ENCODE peak calls at places on chromosomes 7 and 10, in eight cellular contexts. One of them, this sample, is unnamed.

GRCh38 chr7:21869785-21870402 is 75.8 kb downstream of the CDCA7L start:
- DNase-seq in NCI-H2081: no peak
- DNase-seq in stimulated activated CD4-positive, alpha-beta T cell treated with anti-CD3 and anti-CD28 coated beads, Interleukin-1b, Interleukin-23, amount 100 ng/mL, for 48 hours: no peak
- DNase-seq in activated CD4-positive, alpha-beta T cell treated with anti-CD3 and anti-CD28 coated beads, Interleukin-2, amount 50 U/mL, for 48 hours: no peak
- DNase-seq in DMS79: no peak
- DNase-seq in GM04504: no peak
- DNase-seq in adipocyte: no peak
- DNase-seq in neural crest cell: no peak
- DNase-seq in this sample: no peak

GRCh38 chr7:116097365-116098009 is 66.9 kb upstream of the TFEC start:
- DNase-seq in NCI-H2081: no peak
- DNase-seq in stimulated activated CD4-positive, alpha-beta T cell treated with anti-CD3 and anti-CD28 coated beads, Interleukin-1b, Interleukin-23, amount 100 ng/mL, for 48 hours: no peak
- DNase-seq in activated CD4-positive, alpha-beta T cell treated with anti-CD3 and anti-CD28 coated beads, Interleukin-2, amount 50 U/mL, for 48 hours: no peak
- DNase-seq in DMS79: no peak
- DNase-seq in GM04504: peak
- DNase-seq in adipocyte: peak
- DNase-seq in neural crest cell: no peak
- DNase-seq in this sample: no peak

GRCh38 chr7:89771003-89771636 is 383.1 kb upstream of the STEAP1 start:
- DNase-seq in NCI-H2081: peak
- DNase-seq in stimulated activated CD4-positive, alpha-beta T cell treated with anti-CD3 and anti-CD28 coated beads, Interleukin-1b, Interleukin-23, amount 100 ng/mL, for 48 hours: no peak
- DNase-seq in activated CD4-positive, alpha-beta T cell treated with anti-CD3 and anti-CD28 coated beads, Interleukin-2, amount 50 U/mL, for 48 hours: no peak
- DNase-seq in DMS79: no peak
- DNase-seq in GM04504: no peak
- DNase-seq in adipocyte: peak
- DNase-seq in neural crest cell: no peak
- DNase-seq in this sample: no peak

GRCh38 chr10:110995301-110995700 is 75.9 kb downstream of the SHOC2 start:
- DNase-seq in NCI-H2081: no peak
- DNase-seq in stimulated activated CD4-positive, alpha-beta T cell treated with anti-CD3 and anti-CD28 coated beads, Interleukin-1b, Interleukin-23, amount 100 ng/mL, for 48 hours: no peak
- DNase-seq in activated CD4-positive, alpha-beta T cell treated with anti-CD3 and anti-CD28 coated beads, Interleukin-2, amount 50 U/mL, for 48 hours: no peak
- DNase-seq in DMS79: no peak
- DNase-seq in GM04504: no peak
- DNase-seq in adipocyte: no peak
- DNase-seq in neural crest cell: no peak
- DNase-seq in this sample: no peak

GRCh38 chr10:35924726-35925125 is 282.6 kb upstream of the FZD8 start:
- DNase-seq in NCI-H2081: peak
- DNase-seq in stimulated activated CD4-positive, alpha-beta T cell treated with anti-CD3 and anti-CD28 coated beads, Interleukin-1b, Interleukin-23, amount 100 ng/mL, for 48 hours: no peak
- DNase-seq in activated CD4-positive, alpha-beta T cell treated with anti-CD3 and anti-CD28 coated beads, Interleukin-2, amount 50 U/mL, for 48 hours: no peak
- DNase-seq in DMS79: no peak
- DNase-seq in GM04504: no peak
- DNase-seq in adipocyte: no peak
- DNase-seq in neural crest cell: no peak
- DNase-seq in this sample: no peak

GRCh38 chr10:121838149-121838548 is 89.7 kb downstream of the ATE1 start:
- DNase-seq in NCI-H2081: no peak
- DNase-seq in stimulated activated CD4-positive, alpha-beta T cell treated with anti-CD3 and anti-CD28 coated beads, Interleukin-1b, Interleukin-23, amount 100 ng/mL, for 48 hours: no peak
- DNase-seq in activated CD4-positive, alpha-beta T cell treated with anti-CD3 and anti-CD28 coated beads, Interleukin-2, amount 50 U/mL, for 48 hours: no peak
- DNase-seq in DMS79: no peak
- DNase-seq in GM04504: no peak
- DNase-seq in adipocyte: no peak
- DNase-seq in neural crest cell: no peak
- DNase-seq in this sample: no peak

GRCh38 chr10:89296227-89296648 is 5.6 kb upstream of the IFIT2 start:
- DNase-seq in NCI-H2081: no peak
- DNase-seq in stimulated activated CD4-positive, alpha-beta T cell treated with anti-CD3 and anti-CD28 coated beads, Interleukin-1b, Interleukin-23, amount 100 ng/mL, for 48 hours: no peak
- DNase-seq in activated CD4-positive, alpha-beta T cell treated with anti-CD3 and anti-CD28 coated beads, Interleukin-2, amount 50 U/mL, for 48 hours: no peak
- DNase-seq in DMS79: no peak
- DNase-seq in GM04504: peak
- DNase-seq in adipocyte: peak
- DNase-seq in neural crest cell: no peak
- DNase-seq in this sample: no peak

GRCh38 chr7:33185786-33186185 is 56.4 kb downstream of the BBS9 start:
- DNase-seq in NCI-H2081: peak
- DNase-seq in stimulated activated CD4-positive, alpha-beta T cell treated with anti-CD3 and anti-CD28 coated beads, Interleukin-1b, Interleukin-23, amount 100 ng/mL, for 48 hours: no peak
- DNase-seq in activated CD4-positive, alpha-beta T cell treated with anti-CD3 and anti-CD28 coated beads, Interleukin-2, amount 50 U/mL, for 48 hours: no peak
- DNase-seq in DMS79: peak
- DNase-seq in GM04504: peak
- DNase-seq in adipocyte: peak
- DNase-seq in neural crest cell: no peak
- DNase-seq in this sample: peak

GRCh38 chr10:74975758-74976157 is 135.7 kb upstream of the SAMD8 start:
- DNase-seq in NCI-H2081: no peak
- DNase-seq in stimulated activated CD4-positive, alpha-beta T cell treated with anti-CD3 and anti-CD28 coated beads, Interleukin-1b, Interleukin-23, amount 100 ng/mL, for 48 hours: no peak
- DNase-seq in activated CD4-positive, alpha-beta T cell treated with anti-CD3 and anti-CD28 coated beads, Interleukin-2, amount 50 U/mL, for 48 hours: no peak
- DNase-seq in DMS79: no peak
- DNase-seq in GM04504: no peak
- DNase-seq in adipocyte: no peak
- DNase-seq in neural crest cell: no peak
- DNase-seq in this sample: no peak

This sample was measured in HEK293T.